ENCODE peak calls at places on chromosomes 12 and 14, in four cellular contexts. S is skeletal muscle cell, V is head of caudate nucleus, D is neuronal stem cell. H is an unnamed sample.

GRCh38 chr12:109744026-109744425 is 30.4 kb downstream of the FAM222A start:
- DNase-seq in D (no peak), V (no peak), S (no peak), H (no peak)

GRCh38 chr12:20601668-20602280 is 93.4 kb upstream of the SLCO1C1 start:
- DNase-seq in D (no peak), S (peak; percentile 18), V (no peak), H (peak; percentile 65)

GRCh38 chr14:57060276-57060956 is 208.3 kb downstream of the EXOC5 start:
- DNase-seq in V (peak; percentile 47), D (no peak), S (no peak), H (no peak)

GRCh38 chr14:87034680-87035079 is 958.3 kb downstream of the GALC start:
- DNase-seq in D (no peak), V (no peak), S (no peak), H (no peak)

GRCh38 chr12:65892905-65893304 is 68.6 kb downstream of the HMGA2 start:
- DNase-seq in S (peak; percentile 63), V (no peak), D (no peak), H (no peak)

GRCh38 chr14:76926521-76927251 is 100.5 kb downstream of the LRRC74A start:
- DNase-seq in S (no peak), D (no peak), V (peak; percentile 83), H (no peak)

GRCh38 chr14:36438883-36439282 is 81.1 kb downstream of the NKX2-1 start:
- DNase-seq in S (no peak), D (no peak), V (no peak), H (no peak)

GRCh38 chr12:3204716-3205617 is 127.8 kb downstream of the TSPAN9 start:
- DNase-seq in S (no peak), V (no peak), D (no peak), H (no peak)

GRCh38 chr14:36288496-36288895 is 31.9 kb downstream of the MBIP start:
- DNase-seq in V (no peak), S (no peak), D (no peak), H (no peak)

GRCh38 chr12:54046809-54047159 is 6.9 kb upstream of the HOXC4 start:
- DNase-seq in S (no peak), D (no peak), V (no peak), H (no peak)

GRCh38 chr12:117096643-117097042 is 2.6 kb downstream of the TESC start:
- DNase-seq in V (no peak), S (no peak), D (no peak), H (no peak)

GRCh38 chr14:89908712-89909450 is 45.6 kb downstream of the EFCAB11 start:
- DNase-seq in S (no peak), D (no peak), V (no peak), H (no peak)

GRCh38 chr14:94056579-94057308 is 24.3 kb downstream of the DDX24 start:
- DNase-seq in S (no peak), V (no peak), D (no peak), H (no peak)

GRCh38 chr12:122730215-122731014 is at the start of gene HCAR1:
- DNase-seq in S (no peak), D (no peak), V (no peak), H (no peak)

GRCh38 chr14:106665814-106666213 is 1139.4 kb downstream of the TMEM121 start:
- DNase-seq in S (no peak), V (no peak), D (no peak), H (no peak)

GRCh38 chr12:105928436-105928835 is 210.3 kb downstream of the NUAK1 start:
- DNase-seq in S (no peak), D (no peak), V (no peak), H (no peak)

GRCh38 chr14:66610154-66610563 is 102.2 kb downstream of the GPHN start:
- DNase-seq in V (no peak), S (no peak), D (no peak), H (no peak)

GRCh38 chr12:33476058-33476457 is 36.4 kb upstream of the SYT10 start:
- DNase-seq in V (no peak), D (no peak), S (no peak), H (no peak)

GRCh38 chr14:67668559-67668958 is 5.9 kb downstream of the VTI1B start:
- DNase-seq in V (no peak), D (no peak), S (no peak), H (no peak)

GRCh38 chr14:99619873-99620834 is 16.1 kb upstream of the CCDC85C start:
- DNase-seq in V (no peak), D (no peak), S (no peak), H (no peak)

GRCh38 chr14:77104393-77104792 is 6.3 kb downstream of the CIPC start:
- DNase-seq in D (no peak), S (no peak), V (no peak), H (no peak)

GRCh38 chr14:35944847-35945246 is 118.7 kb downstream of the BRMS1L start:
- DNase-seq in D (no peak), V (no peak), S (no peak), H (no peak)

GRCh38 chr12:121668750-121669524 is 517 bp downstream of the MORN3 start:
- DNase-seq in V (peak; percentile 28), D (peak; percentile 61), S (no peak), H (no peak)

GRCh38 chr12:93176166-93176565 is 201.6 kb upstream of the NUDT4 start:
- DNase-seq in D (no peak), S (peak; percentile 29), V (no peak), H (no peak)

GRCh38 chr14:101839236-101839635 is 77.7 kb downstream of the PPP2R5C start:
- DNase-seq in S (no peak), D (no peak), V (no peak), H (no peak)

H was measured in midbrain.